ENCODE peak calls at places on chromosomes 3 and 15, in four cellular contexts. F, Y, Q and A are unnamed samples.

GRCh38 chr15:68479870-68480269 is 47.9 kb upstream of the ITGA11 start:
- DNase-seq in F (peak), Y (no peak), Q (no peak), A (no peak)

GRCh38 chr3:124514681-124515080 is 215.6 kb upstream of the UMPS start:
- DNase-seq in F (no peak), Y (no peak), Q (no peak), A (no peak)

GRCh38 chr3:24678021-24678420 is 183.4 kb upstream of the THRB start:
- DNase-seq in F (no peak), Y (no peak), Q (no peak), A (no peak)

GRCh38 chr3:73530030-73530411 is 94.7 kb downstream of the PDZRN3 start:
- DNase-seq in F (peak), Y (no peak), Q (peak), A (no peak)

GRCh38 chr15:73341886-73342600 is 26.7 kb downstream of the HCN4 start:
- DNase-seq in F (no peak), Y (no peak), Q (no peak), A (no peak)

GRCh38 chr15:39235084-39235795 is 345.6 kb upstream of the THBS1 start:
- DNase-seq in F (peak), Y (no peak), Q (peak), A (no peak)

GRCh38 chr15:51335538-51335961 is 2.8 kb downstream of the CYP19A1 start:
- DNase-seq in F (no peak), Y (peak), Q (no peak), A (no peak)

GRCh38 chr3:53134631-53135232 is 4.5 kb upstream of the RFT1 start:
- DNase-seq in F (peak), Y (peak), Q (peak), A (peak)

GRCh38 chr3:64158334-64158733 is 66.9 kb downstream of the PRICKLE2 start:
- DNase-seq in F (peak), Y (no peak), Q (no peak), A (no peak)

GRCh38 chr3:69999191-70000027 is at the start of gene SAMMSON:
- DNase-seq in F (peak), Y (no peak), Q (peak), A (no peak)

GRCh38 chr15:31393441-31394091 is 66.9 kb downstream of the KLF13 start:
- DNase-seq in F (no peak), Y (no peak), Q (no peak), A (no peak)

GRCh38 chr15:99477745-99478525 is 87.8 kb upstream of the MEF2A start:
- DNase-seq in F (no peak), Y (no peak), Q (no peak), A (no peak)

GRCh38 chr3:25781145-25781757 is 2.0 kb downstream of the NGLY1 start:
- DNase-seq in F (no peak), Y (no peak), Q (no peak), A (no peak)

GRCh38 chr15:66293419-66294156 is at the start of gene DIS3L:
- DNase-seq in F (peak), Y (peak), Q (peak), A (peak)

GRCh38 chr3:31575448-31575847 is 42.7 kb downstream of the STT3B start:
- DNase-seq in F (no peak), Y (no peak), Q (no peak), A (no peak)

GRCh38 chr3:37703633-37704032 is 158.0 kb upstream of the CTDSPL start:
- DNase-seq in F (peak), Y (no peak), Q (peak), A (no peak)

GRCh38 chr3:16470590-16470989 is 42.9 kb downstream of the RFTN1 start:
- DNase-seq in F (no peak), Y (no peak), Q (no peak), A (no peak)

GRCh38 chr3:16741103-16741758 is 136.0 kb upstream of the DAZL start:
- DNase-seq in F (peak), Y (no peak), Q (peak), A (no peak)

GRCh38 chr15:32867313-32867626 is 149.5 kb downstream of the GREM1 start:
- DNase-seq in F (peak), Y (no peak), Q (peak), A (no peak)

GRCh38 chr15:95025924-95026728 is 794.8 kb downstream of the MCTP2 start:
- DNase-seq in F (peak), Y (peak), Q (peak), A (no peak)

GRCh38 chr3:192929146-192929545 is 11.5 kb upstream of the MB21D2 start:
- DNase-seq in F (peak), Y (no peak), Q (no peak), A (no peak)

GRCh38 chr3:24704496-24704895 is 209.8 kb upstream of the THRB start:
- DNase-seq in F (no peak), Y (no peak), Q (peak), A (no peak)

GRCh38 chr3:46643701-46644100 is 31.4 kb downstream of the FAM240A start:
- DNase-seq in F (no peak), Y (no peak), Q (no peak), A (no peak)

GRCh38 chr3:52038227-52038626 is 18.1 kb downstream of the DUSP7 start:
- DNase-seq in F (no peak), Y (no peak), Q (no peak), A (no peak)

GRCh38 chr3:115819785-115820384 is 196.6 kb downstream of the GAP43 start:
- DNase-seq in F (peak), Y (peak), Q (peak), A (peak)

GRCh38 chr15:62390793-62391543 is 225.9 kb upstream of the C2CD4B start:
- DNase-seq in F (peak), Y (peak), Q (peak), A (peak)

GRCh38 chr3:32816439-32817194 is 1.2 kb upstream of the TRIM71 start:
- DNase-seq in F (no peak), Y (no peak), Q (peak), A (peak)

GRCh38 chr3:179513867-179514266 is 48.9 kb upstream of the ACTL6A start:
- DNase-seq in F (peak), Y (no peak), Q (no peak), A (no peak)

GRCh38 chr3:123310186-123310585 is 108.4 kb downstream of the SEC22A start:
- DNase-seq in F (no peak), Y (no peak), Q (no peak), A (no peak)

GRCh38 chr3:169699536-169700050 is 36.1 kb upstream of the MECOM start:
- DNase-seq in F (peak), Y (no peak), Q (peak), A (no peak)

GRCh38 chr3:13494463-13495350 is 14.6 kb downstream of the HDAC11 start:
- DNase-seq in F (peak), Y (no peak), Q (peak), A (no peak)
- TF ChIP-seq CTCF in F (peak), Y (no peak), Q (peak), A (peak)

DNA sequence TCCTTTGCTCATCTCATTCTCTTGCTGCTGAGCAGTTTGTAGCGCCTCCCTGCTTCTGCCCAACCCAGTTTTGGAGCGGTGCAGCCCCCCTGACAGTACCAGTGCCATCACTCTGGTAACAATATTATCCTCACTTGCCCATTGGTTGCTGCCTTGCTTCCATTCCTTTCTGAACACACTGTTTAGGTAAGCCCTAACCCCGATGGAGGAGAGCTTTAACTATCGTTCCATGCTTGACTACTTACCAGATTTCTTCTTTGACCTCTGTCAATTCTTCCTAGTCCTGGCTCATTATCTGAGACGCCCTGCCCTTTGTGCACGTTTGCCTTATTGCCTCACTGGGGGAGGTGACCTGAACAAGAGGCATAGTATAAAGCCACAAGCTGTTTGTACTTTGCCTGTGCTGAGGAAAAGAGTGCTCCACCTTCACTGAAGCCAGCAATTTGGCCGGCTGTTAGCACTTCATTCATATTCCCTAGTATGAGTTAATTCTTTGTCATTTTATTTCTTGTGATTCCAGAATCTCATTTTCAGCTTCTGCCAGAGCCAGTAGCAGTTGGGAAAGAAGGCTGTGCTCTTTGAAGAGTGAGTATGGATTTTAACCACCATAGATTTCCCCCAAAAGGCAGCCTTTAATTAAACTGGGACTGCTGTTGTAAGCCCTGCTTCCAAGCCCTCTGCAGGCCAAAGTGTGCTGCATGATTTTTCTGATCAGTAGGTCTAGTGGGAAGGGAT is 11.9 kb downstream of the ABHD6 start:
- DNase-seq in F (no peak), Y (peak), Q (peak), A (no peak)
- TF ChIP-seq CTCF in F (peak), Y (no peak), Q (no peak), A (no peak)

DNA sequence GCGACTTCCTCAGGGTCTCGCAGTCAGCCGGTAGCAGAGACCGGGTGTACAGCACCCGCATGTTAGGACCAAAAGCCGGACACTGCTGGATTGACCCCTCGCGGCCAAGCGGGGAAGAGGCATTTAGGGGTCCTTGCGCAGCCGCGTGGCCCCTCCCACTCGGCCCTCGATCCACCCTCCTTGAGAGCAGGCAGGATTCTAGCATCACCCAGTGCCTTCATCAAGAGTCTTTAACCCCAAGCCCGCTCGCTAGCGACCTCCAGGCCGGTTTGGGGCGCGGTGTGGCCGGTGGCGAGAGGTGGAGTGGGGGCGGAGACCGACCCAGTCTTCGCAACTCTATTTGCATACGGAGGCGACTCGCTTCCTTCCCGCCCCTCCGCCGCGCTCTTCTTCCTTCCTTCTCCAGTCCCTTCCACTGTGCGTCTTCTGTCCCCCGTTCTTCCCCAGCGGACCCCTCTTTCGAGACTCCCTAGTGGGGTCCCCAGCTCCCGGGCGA is at the start of gene ST6GAL1:
- DNase-seq in F (peak), Y (peak), Q (peak), A (no peak)
- TF ChIP-seq CTCF in F (no peak), Y (no peak), Q (peak), A (no peak)

GRCh38 chr15:36432162-36432561 is 147.3 kb upstream of the CDIN1 start:
- DNase-seq in F (peak), Y (no peak), Q (peak), A (no peak)
- TF ChIP-seq CTCF in F (no peak), Y (no peak), Q (no peak), A (no peak)

GRCh38 chr15:81278306-81279029 is 45.5 kb downstream of the STARD5 start:
- DNase-seq in F (no peak), Y (no peak), Q (no peak), A (no peak)
- TF ChIP-seq CTCF in F (no peak), Y (no peak), Q (no peak), A (no peak)

DNA sequence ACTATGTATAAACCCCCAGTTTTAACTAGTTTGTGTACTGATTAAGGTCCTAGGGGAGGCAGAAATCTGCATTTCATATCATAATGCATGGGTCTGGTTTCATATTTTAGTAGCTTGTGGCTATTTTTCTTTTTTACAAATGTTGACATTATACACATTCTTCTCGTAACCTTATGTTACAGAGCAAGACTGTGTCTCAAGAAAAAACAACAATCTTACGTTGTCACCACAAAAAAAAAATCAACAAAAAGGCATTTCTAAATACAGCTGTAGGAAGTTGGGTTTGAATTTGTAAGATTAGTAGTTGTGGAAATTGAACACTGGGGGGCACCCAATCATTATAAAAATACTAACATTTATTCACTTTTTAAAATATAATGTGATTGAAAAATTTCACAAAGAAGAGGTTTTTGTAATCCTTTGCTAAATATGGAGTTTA is 17.9 kb downstream of the SERP1 start:
- DNase-seq in F (peak), Y (no peak), Q (peak), A (no peak)
- TF ChIP-seq CTCF in F (peak), Y (no peak), Q (no peak), A (no peak)

GRCh38 chr15:44289352-44289790 is 852 bp downstream of the GOLM2 start:
- DNase-seq in F (no peak), Y (no peak), Q (peak), A (no peak)

GRCh38 chr15:44286814-44287555 is 1.5 kb upstream of the GOLM2 start:
- DNase-seq in F (no peak), Y (no peak), Q (peak), A (no peak)
- TF ChIP-seq CTCF in F (no peak), Y (no peak), Q (no peak), A (peak)